ENCODE peak calls at places on chromosomes 5 and 9, in six cellular contexts. Z is AG04449, F is fibroblast of lung, H is PC-3, X is cardiac fibroblast, N is GM12865. O is an unnamed sample.

GRCh38 chr5:74641778-74642542 is 1.4 kb upstream of the ENC1 start:
- DNase-seq in Z (peak), F (peak), H (peak), X (peak), N (peak), O (peak)

GRCh38 chr5:151230048-151230680 is 6.3 kb upstream of the CCDC69 start:
- DNase-seq in Z (no peak), F (no peak), H (no peak), X (no peak), N (no peak), O (no peak)

GRCh38 chr5:172123269-172123692 is 64.7 kb downstream of the STK10 start:
- DNase-seq in Z (no peak), F (peak), H (peak), X (peak), N (no peak), O (no peak)

GRCh38 chr9:127979333-127980055 is 1.3 kb downstream of the EEIG1 start:
- DNase-seq in Z (no peak), F (peak), H (peak), X (peak), N (peak), O (no peak)

GRCh38 chr9:76818271-76818670 is 54.0 kb downstream of the PCA3 start:
- DNase-seq in Z (peak), F (peak), H (peak), X (peak), N (no peak), O (peak)

GRCh38 chr9:126326228-126327015 is at the start of gene MVB12B:
- DNase-seq in Z (no peak), F (no peak), H (peak), X (no peak), N (peak), O (no peak)

GRCh38 chr9:110975278-110975677 is 63.0 kb downstream of the LPAR1 start:
- DNase-seq in Z (no peak), F (no peak), H (no peak), X (peak), N (peak), O (no peak)

GRCh38 chr9:116777116-116777515 is 90.0 kb downstream of the TRIM32 start:
- DNase-seq in Z (no peak), F (no peak), H (no peak), X (no peak), N (no peak), O (no peak)

GRCh38 chr9:129081388-129081889 is 528 bp downstream of the DOLPP1 start:
- DNase-seq in Z (no peak), F (peak), H (no peak), X (no peak), N (no peak), O (no peak)

GRCh38 chr5:164600929-164601535 is 1095.6 kb downstream of the MAT2B start:
- DNase-seq in Z (no peak), F (no peak), H (no peak), X (no peak), N (no peak), O (no peak)

GRCh38 chr5:146744358-146744757 is 134.2 kb downstream of the PPP2R2B start:
- DNase-seq in Z (no peak), F (peak), H (peak), X (peak), N (no peak), O (no peak)

GRCh38 chr9:133320421-133320881 is 15.5 kb downstream of the SURF6 start:
- DNase-seq in Z (no peak), F (no peak), H (no peak), X (no peak), N (no peak), O (no peak)

GRCh38 chr5:116763987-116764866 is 189.6 kb upstream of the SEMA6A start:
- DNase-seq in Z (no peak), F (no peak), H (no peak), X (no peak), N (peak), O (no peak)

GRCh38 chr9:33350310-33350709 is 52.1 kb downstream of the AQP7 start:
- DNase-seq in Z (peak), F (peak), H (peak), X (peak), N (no peak), O (peak)

GRCh38 chr9:113261917-113262671 is 13.3 kb downstream of the CDC26 start:
- DNase-seq in Z (no peak), F (no peak), H (no peak), X (no peak), N (no peak), O (no peak)

GRCh38 chr5:82918311-82919031 is 158.7 kb downstream of the TMEM167A start:
- DNase-seq in Z (no peak), F (no peak), H (no peak), X (peak), N (no peak), O (no peak)

GRCh38 chr5:94072116-94072515 is 330.7 kb upstream of the POU5F2 start:
- DNase-seq in Z (peak), F (peak), H (no peak), X (peak), N (no peak), O (no peak)

GRCh38 chr9:112332272-112332671 is 1.1 kb downstream of the PTBP3 start:
- DNase-seq in Z (no peak), F (no peak), H (peak), X (peak), N (no peak), O (no peak)

GRCh38 chr9:4792054-4792571 is 631 bp upstream of the RCL1 start:
- DNase-seq in Z (no peak), F (no peak), H (no peak), X (no peak), N (no peak), O (no peak)

GRCh38 chr5:40869371-40869770 is 28.2 kb downstream of the CARD6 start:
- DNase-seq in Z (no peak), F (no peak), H (no peak), X (no peak), N (no peak), O (no peak)
- H3K4me3 ChIP-seq in Z (no peak), F (no peak), H (no peak), X (no peak), N (no peak), O (no peak)

GRCh38 chr9:96418920-96419690 is 935 bp upstream of the ZNF367 start:
- DNase-seq in Z (no peak), F (peak), H (peak), X (peak), N (peak), O (peak)
- H3K4me3 ChIP-seq in Z (peak), F (peak), H (peak), X (peak), N (peak), O (peak)

GRCh38 chr5:111829701-111830100 is 72.7 kb upstream of the NREP start:
- DNase-seq in Z (peak), F (peak), H (peak), X (peak), N (no peak), O (peak)
- H3K4me3 ChIP-seq in Z (no peak), F (no peak), H (no peak), X (no peak), N (no peak), O (no peak)

DNA sequence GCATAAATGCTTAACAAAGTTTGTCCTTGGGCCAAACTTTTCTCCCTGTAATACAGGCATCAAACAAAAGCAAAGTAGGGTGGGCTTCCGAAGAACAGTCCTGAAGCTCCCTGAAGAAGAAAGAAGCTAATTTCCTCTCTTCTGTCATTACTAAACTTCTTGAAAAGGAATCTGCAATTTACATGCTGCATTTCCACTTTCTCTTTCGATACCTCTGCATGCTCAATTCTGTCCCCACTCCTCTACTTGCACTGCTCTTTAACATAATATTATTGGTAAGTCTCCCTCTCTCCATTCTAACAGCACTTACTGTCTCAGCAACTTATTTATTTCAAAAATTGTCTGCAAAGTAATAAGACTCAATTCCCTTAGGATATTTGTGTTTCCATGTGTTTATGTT is 3.9 kb upstream of the PLPP1 start:
- DNase-seq in Z (no peak), F (no peak), H (no peak), X (no peak), N (peak), O (no peak)
- H3K4me3 ChIP-seq in Z (no peak), F (no peak), H (no peak), X (no peak), N (no peak), O (no peak)

DNA sequence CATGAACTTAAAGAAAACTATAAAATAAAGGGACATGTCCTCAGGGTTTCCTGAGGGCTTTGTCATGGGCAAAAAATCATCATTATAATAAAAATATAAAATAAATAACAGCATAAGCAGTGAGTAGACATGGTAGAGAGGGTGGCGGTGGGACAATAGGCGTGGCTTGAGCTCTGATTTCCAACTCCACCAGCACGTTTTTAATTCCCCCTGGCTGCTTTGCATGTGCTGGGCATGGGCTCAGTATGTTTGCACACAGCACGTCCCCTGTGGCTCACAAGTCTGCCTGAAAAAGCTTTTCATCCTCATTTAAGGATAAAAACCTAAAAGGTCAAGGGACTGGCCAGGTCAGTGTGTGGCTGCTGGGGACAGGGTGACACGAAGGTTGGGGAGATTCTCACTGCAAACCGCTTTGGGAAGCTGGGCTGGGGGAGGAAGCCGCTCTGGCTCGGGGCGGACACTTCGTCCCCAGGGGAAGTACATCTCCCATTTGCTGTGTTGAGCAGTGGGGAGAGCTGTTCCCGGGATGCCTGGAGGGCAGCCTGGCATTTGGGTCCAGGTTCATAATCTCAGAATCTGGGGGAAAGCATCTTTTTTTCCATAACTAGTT is 32.6 kb downstream of the NKX2-5 start:
- DNase-seq in Z (no peak), F (no peak), H (no peak), X (no peak), N (no peak), O (no peak)
- H3K4me3 ChIP-seq in Z (no peak), F (no peak), H (peak), X (no peak), N (no peak), O (no peak)